ENCODE peak calls at places on chromosomes 11 and 22, in eight cellular contexts. H is CD8-positive, alpha-beta T cell; B is GM04503; T is B cell; F is Right ventricle myocardium superior; Y is retina; R is fibroblast of lung; P is A172. E is an unnamed sample.

GRCh38 chr11:130671801-130672700 is 223.6 kb downstream of the ADAMTS15 start:
- DNase-seq in H (no peak), B (peak), T (no peak), F (peak), Y (peak), R (peak), P (peak), E (peak)

GRCh38 chr22:39153220-39153860 is 860 bp upstream of the CBX7 start:
- DNase-seq in H (no peak), B (no peak), T (no peak), F (no peak), Y (no peak), R (no peak), P (no peak), E (peak)

GRCh38 chr22:50016988-50017700 is 4.6 kb upstream of the IL17REL start:
- DNase-seq in H (peak), B (no peak), T (peak), F (peak), Y (no peak), R (peak), P (peak), E (no peak)

GRCh38 chr22:34814260-34814659 is 251.7 kb upstream of the ISX start:
- DNase-seq in H (no peak), B (no peak), T (no peak), F (no peak), Y (no peak), R (peak), P (no peak), E (no peak)

GRCh38 chr11:64880240-64881001 is 2.0 kb upstream of the EHD1 start:
- DNase-seq in H (no peak), B (no peak), T (no peak), F (no peak), Y (no peak), R (no peak), P (no peak), E (no peak)

GRCh38 chr11:60389279-60389910 is 6.9 kb upstream of the MS4A14 start:
- DNase-seq in H (no peak), B (no peak), T (peak), F (no peak), Y (no peak), R (no peak), P (no peak), E (no peak)

GRCh38 chr11:71580057-71581003 is 2.3 kb downstream of the KRTAP5-11 start:
- DNase-seq in H (peak), B (peak), T (peak), F (no peak), Y (peak), R (peak), P (peak), E (peak)

GRCh38 chr22:19882446-19883381 is 28.0 kb upstream of the GNB1L start:
- DNase-seq in H (no peak), B (no peak), T (peak), F (peak), Y (no peak), R (no peak), P (no peak), E (peak)

GRCh38 chr11:121687961-121688566 is 235.3 kb upstream of the SORL1-AS1 start:
- DNase-seq in H (no peak), B (no peak), T (no peak), F (no peak), Y (peak), R (peak), P (peak), E (peak)

GRCh38 chr11:800473-800872 is 2.4 kb upstream of the SLC25A22 start:
- DNase-seq in H (no peak), B (no peak), T (no peak), F (no peak), Y (no peak), R (no peak), P (no peak), E (no peak)

GRCh38 chr11:79762271-79762935 is 321.6 kb upstream of the TENM4 start:
- DNase-seq in H (no peak), B (no peak), T (no peak), F (no peak), Y (peak), R (no peak), P (peak), E (no peak)

GRCh38 chr11:3056296-3057068 is 741 bp downstream of the CARS1 start:
- DNase-seq in H (peak), B (no peak), T (no peak), F (no peak), Y (peak), R (no peak), P (no peak), E (no peak)

GRCh38 chr11:119584193-119585037 is 144.6 kb downstream of the NECTIN1 start:
- DNase-seq in H (no peak), B (peak), T (no peak), F (peak), Y (peak), R (peak), P (peak), E (peak)

GRCh38 chr11:61921446-61921845 is 4.1 kb upstream of the RAB3IL1 start:
- DNase-seq in H (no peak), B (no peak), T (no peak), F (no peak), Y (no peak), R (no peak), P (no peak), E (no peak)

GRCh38 chr11:119192111-119192510 is 6.8 kb downstream of the NHERF4 start:
- DNase-seq in H (no peak), B (peak), T (no peak), F (no peak), Y (no peak), R (no peak), P (no peak), E (no peak)

GRCh38 chr22:50250555-50251471 is at the start of gene HDAC10:
- DNase-seq in H (peak), B (no peak), T (peak), F (peak), Y (peak), R (peak), P (no peak), E (peak)

GRCh38 chr11:7251836-7252682 is at the start of gene SYT9:
- DNase-seq in H (no peak), B (no peak), T (peak), F (peak), Y (peak), R (peak), P (no peak), E (peak)

GRCh38 chr11:33303541-33303940 is 46.4 kb downstream of the HIPK3 start:
- DNase-seq in H (no peak), B (no peak), T (no peak), F (no peak), Y (no peak), R (no peak), P (no peak), E (no peak)

GRCh38 chr11:65879622-65880021 is at the start of gene CTSW:
- DNase-seq in H (peak), B (no peak), T (no peak), F (no peak), Y (no peak), R (no peak), P (no peak), E (no peak)

GRCh38 chr11:134592391-134592990 is 180.4 kb upstream of the B3GAT1 start:
- DNase-seq in H (peak), B (no peak), T (no peak), F (no peak), Y (no peak), R (no peak), P (peak), E (peak)

GRCh38 chr11:35725880-35726279 is 63.3 kb downstream of the TRIM44 start:
- DNase-seq in H (no peak), B (no peak), T (no peak), F (no peak), Y (no peak), R (peak), P (peak), E (no peak)

GRCh38 chr11:106986673-106987072 is 31.6 kb downstream of the GUCY1A2 start:
- DNase-seq in H (no peak), B (no peak), T (no peak), F (no peak), Y (no peak), R (no peak), P (no peak), E (no peak)

GRCh38 chr11:119578466-119579220 is 150.4 kb downstream of the NECTIN1 start:
- DNase-seq in H (no peak), B (no peak), T (no peak), F (no peak), Y (no peak), R (no peak), P (no peak), E (peak)

GRCh38 chr22:46379301-46379930 is 43.9 kb downstream of the TRMU start:
- DNase-seq in H (no peak), B (no peak), T (no peak), F (no peak), Y (no peak), R (no peak), P (no peak), E (no peak)

GRCh38 chr22:37234736-37235711 is 9.0 kb downstream of the RAC2 start:
- DNase-seq in H (no peak), B (no peak), T (no peak), F (no peak), Y (no peak), R (no peak), P (no peak), E (no peak)

GRCh38 chr11:108115495-108116140 is 5.7 kb upstream of the ACAT1 start:
- DNase-seq in H (no peak), B (peak), T (no peak), F (peak), Y (no peak), R (peak), P (peak), E (no peak)

GRCh38 chr11:70233962-70234361 is 30.9 kb downstream of the FADD start:
- DNase-seq in H (no peak), B (no peak), T (no peak), F (no peak), Y (no peak), R (no peak), P (no peak), E (no peak)

GRCh38 chr11:76824083-76824939 is 36.4 kb upstream of the ACER3 start:
- DNase-seq in H (no peak), B (no peak), T (no peak), F (no peak), Y (no peak), R (peak), P (peak), E (peak)

GRCh38 chr11:33724644-33725035 is 11.6 kb downstream of the CD59 start:
- DNase-seq in H (no peak), B (no peak), T (no peak), F (no peak), Y (no peak), R (peak), P (no peak), E (no peak)

GRCh38 chr11:73072935-73073481 is 69.1 kb downstream of the FCHSD2 start:
- DNase-seq in H (no peak), B (no peak), T (no peak), F (no peak), Y (no peak), R (peak), P (peak), E (no peak)

E was measured in islet precursor cell.